ENCODE peak calls at places on chromosomes 11 and 22, in five cellular contexts. One of them, this sample, is unnamed.

GRCh38 chr11:36431429-36432092 is 78.5 kb downstream of the TRAF6 start:
- DNase-seq in activated B cell treated with CpG ODN at 0.5 μM for 24 hours: no peak
- DNase-seq in Caco-2: peak
- DNase-seq in cardiac muscle cell: no peak
- DNase-seq in choroid plexus epithelial cell: peak
- DNase-seq in this sample: no peak

GRCh38 chr11:66881927-66882452 is 25.1 kb downstream of the LRFN4 start:
- DNase-seq in Caco-2: no peak
- DNase-seq in cardiac muscle cell: peak
- DNase-seq in activated B cell treated with CpG ODN at 0.5 μM for 24 hours: no peak
- DNase-seq in choroid plexus epithelial cell: no peak
- DNase-seq in this sample: no peak

GRCh38 chr11:26948881-26949280 is 45.0 kb upstream of the FIBIN start:
- DNase-seq in cardiac muscle cell: no peak
- DNase-seq in activated B cell treated with CpG ODN at 0.5 μM for 24 hours: no peak
- DNase-seq in choroid plexus epithelial cell: peak
- DNase-seq in Caco-2: no peak
- DNase-seq in this sample: no peak

GRCh38 chr11:96149743-96150555 is 193.0 kb downstream of the MAML2 start:
- DNase-seq in choroid plexus epithelial cell: peak
- DNase-seq in cardiac muscle cell: no peak
- DNase-seq in Caco-2: no peak
- DNase-seq in activated B cell treated with CpG ODN at 0.5 μM for 24 hours: no peak
- DNase-seq in this sample: no peak

GRCh38 chr11:45929486-45930030 is 7.1 kb downstream of the LARGE2 start:
- DNase-seq in activated B cell treated with CpG ODN at 0.5 μM for 24 hours: peak
- DNase-seq in cardiac muscle cell: no peak
- DNase-seq in Caco-2: no peak
- DNase-seq in choroid plexus epithelial cell: no peak
- DNase-seq in this sample: no peak

GRCh38 chr22:39518124-39518786 is 2.1 kb upstream of the ATF4 start:
- DNase-seq in cardiac muscle cell: no peak
- DNase-seq in choroid plexus epithelial cell: peak
- DNase-seq in Caco-2: no peak
- DNase-seq in activated B cell treated with CpG ODN at 0.5 μM for 24 hours: no peak
- DNase-seq in this sample: no peak

GRCh38 chr11:57622263-57622662 is 24.8 kb downstream of the SERPING1 start:
- DNase-seq in activated B cell treated with CpG ODN at 0.5 μM for 24 hours: no peak
- DNase-seq in cardiac muscle cell: no peak
- DNase-seq in Caco-2: no peak
- DNase-seq in choroid plexus epithelial cell: no peak
- DNase-seq in this sample: no peak

GRCh38 chr22:45207981-45208664 is 32.6 kb downstream of the KIAA0930 start:
- DNase-seq in choroid plexus epithelial cell: peak
- DNase-seq in activated B cell treated with CpG ODN at 0.5 μM for 24 hours: no peak
- DNase-seq in cardiac muscle cell: no peak
- DNase-seq in Caco-2: no peak
- DNase-seq in this sample: no peak

GRCh38 chr11:45859661-45860140 is 12.4 kb downstream of the CRY2 start:
- DNase-seq in activated B cell treated with CpG ODN at 0.5 μM for 24 hours: no peak
- DNase-seq in cardiac muscle cell: peak
- DNase-seq in choroid plexus epithelial cell: peak
- DNase-seq in Caco-2: no peak
- DNase-seq in this sample: peak

GRCh38 chr11:68287419-68287818 is 15.6 kb upstream of the C11orf24 start:
- DNase-seq in cardiac muscle cell: no peak
- DNase-seq in choroid plexus epithelial cell: no peak
- DNase-seq in activated B cell treated with CpG ODN at 0.5 μM for 24 hours: no peak
- DNase-seq in Caco-2: no peak
- DNase-seq in this sample: no peak

GRCh38 chr11:132595711-132596111 is 936.6 kb downstream of the OPCML start:
- DNase-seq in cardiac muscle cell: peak
- DNase-seq in Caco-2: no peak
- DNase-seq in choroid plexus epithelial cell: peak
- DNase-seq in activated B cell treated with CpG ODN at 0.5 μM for 24 hours: no peak
- DNase-seq in this sample: no peak

GRCh38 chr11:19441752-19442553 is 201.2 kb upstream of the E2F8 start:
- DNase-seq in Caco-2: peak
- DNase-seq in choroid plexus epithelial cell: peak
- DNase-seq in activated B cell treated with CpG ODN at 0.5 μM for 24 hours: no peak
- DNase-seq in cardiac muscle cell: peak
- DNase-seq in this sample: no peak

GRCh38 chr22:24938741-24939341 is 7.7 kb downstream of the LHFPL7 start:
- DNase-seq in choroid plexus epithelial cell: peak
- DNase-seq in cardiac muscle cell: peak
- DNase-seq in Caco-2: peak
- DNase-seq in activated B cell treated with CpG ODN at 0.5 μM for 24 hours: no peak
- DNase-seq in this sample: no peak

GRCh38 chr11:83566948-83567347 is 280.8 kb upstream of the CCDC90B start:
- DNase-seq in choroid plexus epithelial cell: peak
- DNase-seq in activated B cell treated with CpG ODN at 0.5 μM for 24 hours: no peak
- DNase-seq in Caco-2: no peak
- DNase-seq in cardiac muscle cell: no peak
- DNase-seq in this sample: no peak

GRCh38 chr11:125625225-125625593 is 246 bp downstream of the CHEK1 start:
- DNase-seq in activated B cell treated with CpG ODN at 0.5 μM for 24 hours: no peak
- DNase-seq in choroid plexus epithelial cell: no peak
- DNase-seq in cardiac muscle cell: no peak
- DNase-seq in Caco-2: no peak
- DNase-seq in this sample: no peak

GRCh38 chr22:33871935-33872334 is 48.3 kb downstream of the LARGE1 start:
- DNase-seq in cardiac muscle cell: no peak
- DNase-seq in activated B cell treated with CpG ODN at 0.5 μM for 24 hours: no peak
- DNase-seq in choroid plexus epithelial cell: no peak
- DNase-seq in Caco-2: no peak
- DNase-seq in this sample: no peak

GRCh38 chr11:24234822-24235508 is 261.9 kb upstream of the LUZP2 start:
- DNase-seq in Caco-2: peak
- DNase-seq in cardiac muscle cell: peak
- DNase-seq in choroid plexus epithelial cell: peak
- DNase-seq in activated B cell treated with CpG ODN at 0.5 μM for 24 hours: no peak
- DNase-seq in this sample: no peak

GRCh38 chr22:49966716-49967332 is 6.3 kb downstream of the PIM3 start:
- DNase-seq in Caco-2: no peak
- DNase-seq in choroid plexus epithelial cell: peak
- DNase-seq in activated B cell treated with CpG ODN at 0.5 μM for 24 hours: peak
- DNase-seq in cardiac muscle cell: peak
- DNase-seq in this sample: no peak

GRCh38 chr11:78251083-78251699 is 62.5 kb downstream of the USP35 start:
- DNase-seq in cardiac muscle cell: no peak
- DNase-seq in choroid plexus epithelial cell: peak
- DNase-seq in activated B cell treated with CpG ODN at 0.5 μM for 24 hours: no peak
- DNase-seq in Caco-2: no peak
- DNase-seq in this sample: no peak

GRCh38 chr11:20161923-20162322 is 1.6 kb upstream of the DBX1 start:
- DNase-seq in activated B cell treated with CpG ODN at 0.5 μM for 24 hours: no peak
- DNase-seq in Caco-2: no peak
- DNase-seq in choroid plexus epithelial cell: no peak
- DNase-seq in cardiac muscle cell: no peak
- DNase-seq in this sample: no peak

GRCh38 chr22:32905400-32905799 is 103.9 kb downstream of the TIMP3 start:
- DNase-seq in choroid plexus epithelial cell: no peak
- DNase-seq in Caco-2: no peak
- DNase-seq in activated B cell treated with CpG ODN at 0.5 μM for 24 hours: no peak
- DNase-seq in cardiac muscle cell: peak
- DNase-seq in this sample: no peak

GRCh38 chr11:17478064-17478463 is 1.4 kb upstream of the ABCC8 start:
- DNase-seq in activated B cell treated with CpG ODN at 0.5 μM for 24 hours: no peak
- DNase-seq in cardiac muscle cell: peak
- DNase-seq in Caco-2: no peak
- DNase-seq in choroid plexus epithelial cell: peak
- DNase-seq in this sample: no peak

GRCh38 chr11:72712876-72713275 is 38.7 kb upstream of the PDE2A start:
- DNase-seq in activated B cell treated with CpG ODN at 0.5 μM for 24 hours: no peak
- DNase-seq in cardiac muscle cell: no peak
- DNase-seq in choroid plexus epithelial cell: no peak
- DNase-seq in Caco-2: no peak
- DNase-seq in this sample: no peak

GRCh38 chr11:83661491-83662350 is 375.6 kb upstream of the CCDC90B start:
- DNase-seq in cardiac muscle cell: no peak
- DNase-seq in choroid plexus epithelial cell: no peak
- DNase-seq in Caco-2: no peak
- DNase-seq in activated B cell treated with CpG ODN at 0.5 μM for 24 hours: no peak
- DNase-seq in this sample: no peak

GRCh38 chr11:46849631-46850030 is 3.6 kb upstream of the CKAP5 start:
- DNase-seq in Caco-2: no peak
- DNase-seq in activated B cell treated with CpG ODN at 0.5 μM for 24 hours: no peak
- DNase-seq in cardiac muscle cell: no peak
- DNase-seq in choroid plexus epithelial cell: no peak
- DNase-seq in this sample: no peak

GRCh38 chr11:57072640-57073039 is 83.9 kb downstream of the OR5AK2 start:
- DNase-seq in choroid plexus epithelial cell: peak
- DNase-seq in activated B cell treated with CpG ODN at 0.5 μM for 24 hours: no peak
- DNase-seq in cardiac muscle cell: no peak
- DNase-seq in Caco-2: no peak
- DNase-seq in this sample: no peak

GRCh38 chr11:15327786-15328231 is 213.1 kb downstream of the INSC start:
- DNase-seq in choroid plexus epithelial cell: peak
- DNase-seq in activated B cell treated with CpG ODN at 0.5 μM for 24 hours: no peak
- DNase-seq in Caco-2: peak
- DNase-seq in cardiac muscle cell: peak
- DNase-seq in this sample: no peak
- TF ChIP-seq CTCF in choroid plexus epithelial cell: peak
- TF ChIP-seq CTCF in activated B cell treated with CpG ODN at 0.5 μM for 24 hours: no peak
- TF ChIP-seq CTCF in Caco-2: peak
- TF ChIP-seq CTCF in cardiac muscle cell: peak
- TF ChIP-seq CTCF in this sample: peak

DNA sequence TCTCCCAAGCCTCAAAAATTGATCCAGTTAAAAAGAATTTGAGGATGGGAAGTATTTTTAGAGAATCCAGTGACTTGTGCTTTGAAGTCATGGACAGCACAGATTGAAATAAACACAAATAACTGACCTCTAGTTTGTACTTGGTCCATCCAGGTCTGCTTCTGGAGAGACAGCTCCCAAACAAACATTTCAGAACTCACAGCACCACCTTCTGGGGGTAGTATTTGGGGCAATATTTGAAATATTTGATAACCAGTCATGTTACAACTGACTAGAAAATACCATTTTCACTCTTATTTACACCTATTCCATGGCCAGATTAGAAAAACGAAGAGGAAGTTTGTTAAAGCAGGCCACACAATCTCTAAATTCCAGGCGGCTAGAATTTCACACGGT is 56.2 kb downstream of the CTSC start:
- DNase-seq in cardiac muscle cell: no peak
- DNase-seq in Caco-2: peak
- DNase-seq in choroid plexus epithelial cell: peak
- DNase-seq in activated B cell treated with CpG ODN at 0.5 μM for 24 hours: no peak
- DNase-seq in this sample: no peak
- TF ChIP-seq CTCF in cardiac muscle cell: peak
- TF ChIP-seq CTCF in Caco-2: peak
- TF ChIP-seq CTCF in choroid plexus epithelial cell: peak
- TF ChIP-seq CTCF in activated B cell treated with CpG ODN at 0.5 μM for 24 hours: no peak
- TF ChIP-seq CTCF in this sample: no peak

DNA sequence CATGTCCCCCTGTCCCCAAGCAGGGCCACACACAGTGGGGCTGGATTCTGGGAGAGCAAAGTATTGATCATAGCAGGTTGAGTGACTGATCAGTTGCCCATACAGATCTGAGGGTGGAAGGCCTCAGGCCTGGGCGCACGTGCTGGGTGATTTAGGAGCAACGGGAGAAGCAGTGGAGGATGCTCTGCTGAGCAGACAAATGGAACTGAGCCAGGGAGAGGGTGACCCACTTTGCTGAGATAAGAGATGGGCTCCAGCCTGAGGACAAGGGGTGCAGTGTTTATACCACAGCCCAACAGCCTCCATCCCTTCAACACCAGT is 15.0 kb downstream of the GNAZ start:
- DNase-seq in cardiac muscle cell: no peak
- DNase-seq in activated B cell treated with CpG ODN at 0.5 μM for 24 hours: no peak
- DNase-seq in Caco-2: no peak
- DNase-seq in choroid plexus epithelial cell: no peak
- DNase-seq in this sample: no peak
- TF ChIP-seq CTCF in cardiac muscle cell: no peak
- TF ChIP-seq CTCF in activated B cell treated with CpG ODN at 0.5 μM for 24 hours: no peak
- TF ChIP-seq CTCF in Caco-2: no peak
- TF ChIP-seq CTCF in choroid plexus epithelial cell: no peak
- TF ChIP-seq CTCF in this sample: no peak

DNA sequence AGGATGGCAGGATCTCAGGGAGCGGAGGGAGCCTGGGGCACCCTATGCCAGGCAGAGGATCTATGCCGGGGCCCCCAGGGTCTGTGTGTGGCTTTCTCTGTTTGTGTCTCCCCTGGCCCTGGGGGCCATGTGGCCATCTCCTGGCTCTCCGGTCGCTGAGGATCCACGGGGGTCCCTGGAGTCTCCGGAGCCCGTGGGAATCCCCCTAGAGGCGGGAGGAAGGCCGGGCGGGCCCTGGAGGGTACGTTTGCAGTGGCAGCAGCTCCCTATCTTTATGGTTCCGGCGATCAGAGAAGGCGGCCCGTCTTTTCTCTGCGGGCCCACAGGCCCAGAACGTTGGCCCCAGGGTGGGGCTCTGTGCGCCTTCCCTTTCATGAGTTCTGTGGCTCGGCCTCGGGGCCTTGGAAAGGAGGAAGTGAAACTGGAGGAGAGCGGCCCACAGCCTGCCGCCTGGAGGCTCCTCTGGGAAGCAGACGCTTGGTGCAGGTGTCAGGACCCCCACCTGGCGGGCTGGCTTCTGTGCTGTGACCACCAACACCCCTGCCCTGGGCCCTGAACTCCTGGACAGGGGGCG is 82.1 kb downstream of the KCNQ1 start:
- DNase-seq in cardiac muscle cell: no peak
- DNase-seq in choroid plexus epithelial cell: peak
- DNase-seq in activated B cell treated with CpG ODN at 0.5 μM for 24 hours: peak
- DNase-seq in Caco-2: no peak
- DNase-seq in this sample: peak
- TF ChIP-seq CTCF in cardiac muscle cell: no peak
- TF ChIP-seq CTCF in choroid plexus epithelial cell: peak
- TF ChIP-seq CTCF in activated B cell treated with CpG ODN at 0.5 μM for 24 hours: no peak
- TF ChIP-seq CTCF in Caco-2: no peak
- TF ChIP-seq CTCF in this sample: no peak

DNA sequence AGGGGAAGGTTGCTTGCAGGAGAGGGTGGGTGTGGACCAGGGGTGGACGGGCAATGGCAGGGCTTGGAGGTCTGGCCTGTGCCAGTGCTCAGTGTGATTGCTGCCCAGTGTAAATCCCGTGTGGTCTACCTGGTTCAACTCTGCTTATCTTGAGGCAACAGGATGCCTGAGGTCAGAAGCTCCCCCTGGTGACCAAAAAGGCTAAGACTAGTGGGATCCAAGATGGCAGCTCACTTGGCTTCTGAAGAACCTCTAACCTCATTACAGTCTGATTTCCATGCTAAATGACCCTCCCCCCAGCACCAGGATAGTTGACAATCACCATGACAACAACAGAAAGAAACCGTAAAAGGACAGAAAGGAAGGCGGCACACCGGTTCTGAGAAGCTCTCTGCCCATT is 398.3 kb downstream of the CTTN start:
- DNase-seq in activated B cell treated with CpG ODN at 0.5 μM for 24 hours: no peak
- DNase-seq in choroid plexus epithelial cell: no peak
- DNase-seq in cardiac muscle cell: no peak
- DNase-seq in Caco-2: peak
- DNase-seq in this sample: no peak
- TF ChIP-seq CTCF in activated B cell treated with CpG ODN at 0.5 μM for 24 hours: no peak
- TF ChIP-seq CTCF in choroid plexus epithelial cell: no peak
- TF ChIP-seq CTCF in cardiac muscle cell: no peak
- TF ChIP-seq CTCF in Caco-2: peak
- TF ChIP-seq CTCF in this sample: no peak

GRCh38 chr11:62171261-62171723 is 18.7 kb upstream of the SCGB1D1 start:
- DNase-seq in choroid plexus epithelial cell: peak
- DNase-seq in Caco-2: peak
- DNase-seq in activated B cell treated with CpG ODN at 0.5 μM for 24 hours: no peak
- DNase-seq in cardiac muscle cell: peak
- DNase-seq in this sample: no peak
- TF ChIP-seq CTCF in choroid plexus epithelial cell: peak
- TF ChIP-seq CTCF in Caco-2: peak
- TF ChIP-seq CTCF in activated B cell treated with CpG ODN at 0.5 μM for 24 hours: no peak
- TF ChIP-seq CTCF in cardiac muscle cell: peak
- TF ChIP-seq CTCF in this sample: peak

This sample was measured in osteocyte.